ENCODE peak calls at places on chromosomes 16 and 17, in seven cellular contexts. One of them, this sample, is unnamed.

GRCh38 chr17:862584-862983 is 80.4 kb downstream of the MRM3 start:
- DNase-seq in heart right ventricle: no peak
- DNase-seq in fibroblast of lung: no peak
- DNase-seq in CD8-positive, alpha-beta T cell: no peak
- DNase-seq in psoas muscle: no peak
- DNase-seq in endodermal cell: no peak
- DNase-seq in effector memory CD4-positive, alpha-beta T cell: no peak
- DNase-seq in this sample: no peak

GRCh38 chr17:40602445-40603443 is 37.5 kb upstream of the CCR7 start:
- DNase-seq in heart right ventricle: no peak
- DNase-seq in fibroblast of lung: no peak
- DNase-seq in CD8-positive, alpha-beta T cell: peak
- DNase-seq in psoas muscle: no peak
- DNase-seq in endodermal cell: peak
- DNase-seq in effector memory CD4-positive, alpha-beta T cell: peak
- DNase-seq in this sample: no peak

GRCh38 chr16:21937387-21937829 is 15.8 kb upstream of the UQCRC2 start:
- DNase-seq in heart right ventricle: no peak
- DNase-seq in fibroblast of lung: no peak
- DNase-seq in CD8-positive, alpha-beta T cell: no peak
- DNase-seq in psoas muscle: no peak
- DNase-seq in endodermal cell: no peak
- DNase-seq in effector memory CD4-positive, alpha-beta T cell: no peak
- DNase-seq in this sample: no peak

GRCh38 chr16:49652441-49653175 is 203.3 kb downstream of the ZNF423 start:
- DNase-seq in heart right ventricle: peak
- DNase-seq in fibroblast of lung: peak
- DNase-seq in CD8-positive, alpha-beta T cell: no peak
- DNase-seq in psoas muscle: peak
- DNase-seq in endodermal cell: no peak
- DNase-seq in effector memory CD4-positive, alpha-beta T cell: no peak
- DNase-seq in this sample: peak

GRCh38 chr16:12315330-12316138 is 339.0 kb downstream of the SNX29 start:
- DNase-seq in heart right ventricle: no peak
- DNase-seq in fibroblast of lung: no peak
- DNase-seq in CD8-positive, alpha-beta T cell: no peak
- DNase-seq in psoas muscle: no peak
- DNase-seq in endodermal cell: no peak
- DNase-seq in effector memory CD4-positive, alpha-beta T cell: no peak
- DNase-seq in this sample: no peak

GRCh38 chr17:82941021-82942001 is 101.5 kb upstream of the ZNF750 start:
- DNase-seq in heart right ventricle: peak
- DNase-seq in fibroblast of lung: no peak
- DNase-seq in CD8-positive, alpha-beta T cell: no peak
- DNase-seq in psoas muscle: peak
- DNase-seq in endodermal cell: no peak
- DNase-seq in effector memory CD4-positive, alpha-beta T cell: no peak
- DNase-seq in this sample: peak

GRCh38 chr16:54374136-54374535 is 87.5 kb upstream of the IRX3 start:
- DNase-seq in heart right ventricle: no peak
- DNase-seq in fibroblast of lung: peak
- DNase-seq in CD8-positive, alpha-beta T cell: no peak
- DNase-seq in psoas muscle: no peak
- DNase-seq in endodermal cell: no peak
- DNase-seq in effector memory CD4-positive, alpha-beta T cell: no peak
- DNase-seq in this sample: no peak

GRCh38 chr16:65042966-65043365 is 78.9 kb downstream of the CDH11 start:
- DNase-seq in heart right ventricle: no peak
- DNase-seq in fibroblast of lung: no peak
- DNase-seq in CD8-positive, alpha-beta T cell: no peak
- DNase-seq in psoas muscle: no peak
- DNase-seq in endodermal cell: no peak
- DNase-seq in effector memory CD4-positive, alpha-beta T cell: no peak
- DNase-seq in this sample: no peak

GRCh38 chr16:87821346-87822001 is 47.8 kb downstream of the SLC7A5 start:
- DNase-seq in heart right ventricle: no peak
- DNase-seq in fibroblast of lung: no peak
- DNase-seq in CD8-positive, alpha-beta T cell: peak
- DNase-seq in psoas muscle: no peak
- DNase-seq in endodermal cell: no peak
- DNase-seq in effector memory CD4-positive, alpha-beta T cell: no peak
- DNase-seq in this sample: no peak

GRCh38 chr17:82920150-82920549 is 80.3 kb upstream of the ZNF750 start:
- DNase-seq in heart right ventricle: no peak
- DNase-seq in fibroblast of lung: no peak
- DNase-seq in CD8-positive, alpha-beta T cell: no peak
- DNase-seq in psoas muscle: no peak
- DNase-seq in endodermal cell: no peak
- DNase-seq in effector memory CD4-positive, alpha-beta T cell: no peak
- DNase-seq in this sample: no peak

GRCh38 chr16:4762205-4762604 is 4.8 kb downstream of the ZNF500 start:
- DNase-seq in heart right ventricle: no peak
- DNase-seq in fibroblast of lung: no peak
- DNase-seq in CD8-positive, alpha-beta T cell: no peak
- DNase-seq in psoas muscle: no peak
- DNase-seq in endodermal cell: no peak
- DNase-seq in effector memory CD4-positive, alpha-beta T cell: no peak
- DNase-seq in this sample: no peak

GRCh38 chr17:37220609-37220953 is 155.2 kb upstream of the C17orf78 start:
- DNase-seq in heart right ventricle: no peak
- DNase-seq in fibroblast of lung: no peak
- DNase-seq in CD8-positive, alpha-beta T cell: no peak
- DNase-seq in psoas muscle: no peak
- DNase-seq in endodermal cell: peak
- DNase-seq in effector memory CD4-positive, alpha-beta T cell: no peak
- DNase-seq in this sample: no peak

GRCh38 chr16:88531346-88531745 is 38.9 kb upstream of the ZC3H18 start:
- DNase-seq in heart right ventricle: peak
- DNase-seq in fibroblast of lung: no peak
- DNase-seq in CD8-positive, alpha-beta T cell: peak
- DNase-seq in psoas muscle: peak
- DNase-seq in endodermal cell: no peak
- DNase-seq in effector memory CD4-positive, alpha-beta T cell: no peak
- DNase-seq in this sample: no peak

GRCh38 chr16:11135167-11135973 is 120.6 kb downstream of the SOCS1 start:
- DNase-seq in heart right ventricle: no peak
- DNase-seq in fibroblast of lung: no peak
- DNase-seq in CD8-positive, alpha-beta T cell: no peak
- DNase-seq in psoas muscle: peak
- DNase-seq in endodermal cell: no peak
- DNase-seq in effector memory CD4-positive, alpha-beta T cell: no peak
- DNase-seq in this sample: peak

GRCh38 chr17:27559506-27559931 is 71.5 kb upstream of the LGALS9 start:
- DNase-seq in heart right ventricle: peak
- DNase-seq in fibroblast of lung: peak
- DNase-seq in CD8-positive, alpha-beta T cell: no peak
- DNase-seq in psoas muscle: peak
- DNase-seq in endodermal cell: no peak
- DNase-seq in effector memory CD4-positive, alpha-beta T cell: no peak
- DNase-seq in this sample: peak

GRCh38 chr17:4808378-4808767 is 1.4 kb downstream of the PLD2 start:
- DNase-seq in heart right ventricle: peak
- DNase-seq in fibroblast of lung: no peak
- DNase-seq in CD8-positive, alpha-beta T cell: no peak
- DNase-seq in psoas muscle: peak
- DNase-seq in endodermal cell: no peak
- DNase-seq in effector memory CD4-positive, alpha-beta T cell: no peak
- DNase-seq in this sample: no peak

GRCh38 chr17:68247445-68248198 is at the start of gene AMZ2:
- DNase-seq in heart right ventricle: peak
- DNase-seq in fibroblast of lung: peak
- DNase-seq in CD8-positive, alpha-beta T cell: peak
- DNase-seq in psoas muscle: peak
- DNase-seq in endodermal cell: peak
- DNase-seq in effector memory CD4-positive, alpha-beta T cell: peak
- DNase-seq in this sample: peak
- H3K27ac ChIP-seq in heart right ventricle: peak
- H3K27ac ChIP-seq in fibroblast of lung: peak
- H3K27ac ChIP-seq in CD8-positive, alpha-beta T cell: peak
- H3K27ac ChIP-seq in psoas muscle: peak
- H3K27ac ChIP-seq in endodermal cell: peak
- H3K27ac ChIP-seq in effector memory CD4-positive, alpha-beta T cell: peak
- H3K27ac ChIP-seq in this sample: peak

GRCh38 chr17:7177210-7177953 is 1.8 kb downstream of the ASGR1 start:
- DNase-seq in heart right ventricle: peak
- DNase-seq in fibroblast of lung: peak
- DNase-seq in CD8-positive, alpha-beta T cell: peak
- DNase-seq in psoas muscle: peak
- DNase-seq in endodermal cell: peak
- DNase-seq in effector memory CD4-positive, alpha-beta T cell: peak
- DNase-seq in this sample: peak

GRCh38 chr17:7176107-7176851 is 2.9 kb downstream of the ASGR1 start:
- DNase-seq in heart right ventricle: no peak
- DNase-seq in fibroblast of lung: no peak
- DNase-seq in CD8-positive, alpha-beta T cell: no peak
- DNase-seq in psoas muscle: no peak
- DNase-seq in endodermal cell: no peak
- DNase-seq in effector memory CD4-positive, alpha-beta T cell: no peak
- DNase-seq in this sample: no peak

GRCh38 chr17:7175363-7175733 is 3.8 kb downstream of the ASGR1 start:
- DNase-seq in heart right ventricle: no peak
- DNase-seq in fibroblast of lung: no peak
- DNase-seq in CD8-positive, alpha-beta T cell: no peak
- DNase-seq in psoas muscle: no peak
- DNase-seq in endodermal cell: no peak
- DNase-seq in effector memory CD4-positive, alpha-beta T cell: no peak
- DNase-seq in this sample: no peak

GRCh38 chr17:7177954-7178477 is 1.2 kb downstream of the ASGR1 start:
- DNase-seq in heart right ventricle: no peak
- DNase-seq in fibroblast of lung: peak
- DNase-seq in CD8-positive, alpha-beta T cell: no peak
- DNase-seq in psoas muscle: no peak
- DNase-seq in endodermal cell: peak
- DNase-seq in effector memory CD4-positive, alpha-beta T cell: no peak
- DNase-seq in this sample: no peak

GRCh38 chr17:7176870-7177209 is 2.3 kb downstream of the ASGR1 start:
- DNase-seq in heart right ventricle: no peak
- DNase-seq in fibroblast of lung: no peak
- DNase-seq in CD8-positive, alpha-beta T cell: no peak
- DNase-seq in psoas muscle: no peak
- DNase-seq in endodermal cell: no peak
- DNase-seq in effector memory CD4-positive, alpha-beta T cell: no peak
- DNase-seq in this sample: no peak
- H3K27ac ChIP-seq in heart right ventricle: no peak
- H3K27ac ChIP-seq in fibroblast of lung: no peak
- H3K27ac ChIP-seq in CD8-positive, alpha-beta T cell: no peak
- H3K27ac ChIP-seq in psoas muscle: no peak
- H3K27ac ChIP-seq in endodermal cell: no peak
- H3K27ac ChIP-seq in effector memory CD4-positive, alpha-beta T cell: no peak
- H3K27ac ChIP-seq in this sample: no peak

DNA sequence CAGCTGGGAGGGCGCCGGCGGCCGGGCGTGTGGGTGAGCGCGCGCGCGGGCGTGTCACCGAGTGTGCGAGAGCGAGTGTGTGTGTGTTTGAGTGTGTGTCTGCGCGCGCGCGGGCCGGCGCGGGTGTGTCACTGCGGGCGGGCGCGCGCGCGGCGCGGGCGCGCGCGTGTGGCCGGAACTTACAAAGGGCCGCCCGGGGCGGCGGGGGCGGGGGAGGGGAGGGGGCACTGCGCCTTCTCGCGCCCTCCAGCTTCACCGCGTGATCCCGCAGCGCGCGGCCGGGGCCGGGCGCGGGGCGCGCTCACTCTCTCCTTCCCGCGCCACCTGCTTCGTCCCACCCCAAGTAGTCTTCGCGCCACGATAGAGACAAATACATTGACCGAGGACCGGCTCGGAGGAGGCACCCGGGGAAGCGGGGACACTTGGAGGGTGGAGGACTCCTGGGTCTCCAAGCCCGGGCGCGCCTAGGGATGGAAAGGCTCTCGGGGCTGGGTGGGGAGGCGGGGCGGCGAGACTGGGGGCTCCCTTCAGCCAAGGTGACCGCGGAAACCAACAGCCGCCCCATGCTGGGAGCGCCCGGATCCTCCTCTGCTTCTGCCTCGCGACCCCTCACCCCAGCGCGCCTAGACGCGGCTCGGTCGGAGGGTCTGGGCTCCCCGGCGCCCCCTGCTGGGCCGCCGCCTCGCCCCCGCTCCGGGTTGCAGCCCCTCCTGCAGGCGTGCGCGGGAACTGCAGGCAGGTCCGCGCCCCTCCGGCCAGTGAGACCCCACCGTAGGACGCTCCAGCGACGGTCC is at the start of gene SRCIN1:
- DNase-seq in heart right ventricle: peak
- DNase-seq in fibroblast of lung: peak
- DNase-seq in CD8-positive, alpha-beta T cell: peak
- DNase-seq in psoas muscle: peak
- DNase-seq in endodermal cell: peak
- DNase-seq in effector memory CD4-positive, alpha-beta T cell: no peak
- DNase-seq in this sample: no peak
- H3K27ac ChIP-seq in heart right ventricle: no peak
- H3K27ac ChIP-seq in fibroblast of lung: no peak
- H3K27ac ChIP-seq in CD8-positive, alpha-beta T cell: no peak
- H3K27ac ChIP-seq in psoas muscle: no peak
- H3K27ac ChIP-seq in endodermal cell: peak
- H3K27ac ChIP-seq in effector memory CD4-positive, alpha-beta T cell: no peak
- H3K27ac ChIP-seq in this sample: no peak

GRCh38 chr16:7331997-7332396 is 648 bp upstream of the RBFOX1 start:
- DNase-seq in heart right ventricle: no peak
- DNase-seq in fibroblast of lung: no peak
- DNase-seq in CD8-positive, alpha-beta T cell: no peak
- DNase-seq in psoas muscle: no peak
- DNase-seq in endodermal cell: no peak
- DNase-seq in effector memory CD4-positive, alpha-beta T cell: no peak
- DNase-seq in this sample: no peak
- H3K27ac ChIP-seq in heart right ventricle: peak
- H3K27ac ChIP-seq in fibroblast of lung: no peak
- H3K27ac ChIP-seq in CD8-positive, alpha-beta T cell: no peak
- H3K27ac ChIP-seq in psoas muscle: peak
- H3K27ac ChIP-seq in endodermal cell: no peak
- H3K27ac ChIP-seq in effector memory CD4-positive, alpha-beta T cell: no peak
- H3K27ac ChIP-seq in this sample: no peak